ENCODE peak calls at places on chromosomes 7 and 10, in ten cellular contexts. One of them, this sample, is unnamed.

GRCh38 chr10:126227762-126228134 is 160.5 kb downstream of the ADAM12 start:
- DNase-seq in body of pancreas: no peak
- DNase-seq in HL-60: no peak
- DNase-seq in BJ: no peak
- DNase-seq in IMR-90: peak
- DNase-seq in neural progenitor cell: no peak
- DNase-seq in lower lobe of right lung: no peak
- DNase-seq in HCT116: no peak
- DNase-seq in fibroblast of lung: peak
- DNase-seq in choroid plexus epithelial cell: peak
- DNase-seq in this sample: peak

GRCh38 chr10:78660446-78661106 is 408.2 kb upstream of the ZMIZ1 start:
- DNase-seq in body of pancreas: no peak
- DNase-seq in HL-60: no peak
- DNase-seq in BJ: no peak
- DNase-seq in IMR-90: no peak
- DNase-seq in neural progenitor cell: no peak
- DNase-seq in lower lobe of right lung: no peak
- DNase-seq in HCT116: no peak
- DNase-seq in fibroblast of lung: no peak
- DNase-seq in choroid plexus epithelial cell: no peak
- DNase-seq in this sample: peak

GRCh38 chr7:2530076-2530967 is 10.7 kb downstream of the LFNG start:
- DNase-seq in body of pancreas: peak
- DNase-seq in HL-60: peak
- DNase-seq in BJ: no peak
- DNase-seq in IMR-90: no peak
- DNase-seq in neural progenitor cell: peak
- DNase-seq in lower lobe of right lung: peak
- DNase-seq in HCT116: no peak
- DNase-seq in fibroblast of lung: peak
- DNase-seq in choroid plexus epithelial cell: no peak
- DNase-seq in this sample: no peak

GRCh38 chr7:99694201-99694911 is 14.6 kb upstream of the CYP3A5 start:
- DNase-seq in body of pancreas: peak
- DNase-seq in HL-60: no peak
- DNase-seq in BJ: no peak
- DNase-seq in IMR-90: no peak
- DNase-seq in neural progenitor cell: no peak
- DNase-seq in lower lobe of right lung: no peak
- DNase-seq in HCT116: no peak
- DNase-seq in fibroblast of lung: no peak
- DNase-seq in choroid plexus epithelial cell: no peak
- DNase-seq in this sample: no peak

GRCh38 chr10:50937230-50937907 is 51.9 kb upstream of the A1CF start:
- DNase-seq in body of pancreas: no peak
- DNase-seq in HL-60: no peak
- DNase-seq in BJ: no peak
- DNase-seq in IMR-90: peak
- DNase-seq in neural progenitor cell: peak
- DNase-seq in lower lobe of right lung: no peak
- DNase-seq in HCT116: peak
- DNase-seq in fibroblast of lung: peak
- DNase-seq in choroid plexus epithelial cell: peak
- DNase-seq in this sample: peak

GRCh38 chr10:5484205-5484604 is 15.2 kb downstream of the CALML5 start:
- DNase-seq in body of pancreas: no peak
- DNase-seq in HL-60: no peak
- DNase-seq in BJ: no peak
- DNase-seq in IMR-90: peak
- DNase-seq in neural progenitor cell: no peak
- DNase-seq in lower lobe of right lung: no peak
- DNase-seq in HCT116: no peak
- DNase-seq in fibroblast of lung: peak
- DNase-seq in choroid plexus epithelial cell: peak
- DNase-seq in this sample: no peak

GRCh38 chr10:101297901-101298451 is 56.0 kb upstream of the BTRC start:
- DNase-seq in body of pancreas: peak
- DNase-seq in HL-60: peak
- DNase-seq in BJ: no peak
- DNase-seq in IMR-90: peak
- DNase-seq in neural progenitor cell: peak
- DNase-seq in lower lobe of right lung: peak
- DNase-seq in HCT116: peak
- DNase-seq in fibroblast of lung: peak
- DNase-seq in choroid plexus epithelial cell: peak
- DNase-seq in this sample: peak

GRCh38 chr10:2351566-2351965 is 614.2 kb upstream of the ADARB2 start:
- DNase-seq in body of pancreas: no peak
- DNase-seq in HL-60: no peak
- DNase-seq in BJ: no peak
- DNase-seq in IMR-90: no peak
- DNase-seq in neural progenitor cell: no peak
- DNase-seq in lower lobe of right lung: no peak
- DNase-seq in HCT116: no peak
- DNase-seq in fibroblast of lung: no peak
- DNase-seq in choroid plexus epithelial cell: no peak
- DNase-seq in this sample: no peak

GRCh38 chr10:78472542-78472890 is 438.9 kb downstream of the RPS24 start:
- DNase-seq in body of pancreas: no peak
- DNase-seq in HL-60: no peak
- DNase-seq in BJ: no peak
- DNase-seq in IMR-90: no peak
- DNase-seq in neural progenitor cell: peak
- DNase-seq in lower lobe of right lung: no peak
- DNase-seq in HCT116: no peak
- DNase-seq in fibroblast of lung: no peak
- DNase-seq in choroid plexus epithelial cell: no peak
- DNase-seq in this sample: no peak

GRCh38 chr10:7438196-7438986 is 27.6 kb upstream of the SFMBT2 start:
- DNase-seq in body of pancreas: no peak
- DNase-seq in HL-60: no peak
- DNase-seq in BJ: no peak
- DNase-seq in IMR-90: no peak
- DNase-seq in neural progenitor cell: no peak
- DNase-seq in lower lobe of right lung: no peak
- DNase-seq in HCT116: no peak
- DNase-seq in fibroblast of lung: no peak
- DNase-seq in choroid plexus epithelial cell: no peak
- DNase-seq in this sample: no peak

GRCh38 chr7:74356589-74357315 is 67.5 kb downstream of the CLIP2 start:
- DNase-seq in body of pancreas: no peak
- DNase-seq in HL-60: no peak
- DNase-seq in BJ: no peak
- DNase-seq in IMR-90: peak
- DNase-seq in neural progenitor cell: no peak
- DNase-seq in lower lobe of right lung: no peak
- DNase-seq in HCT116: no peak
- DNase-seq in fibroblast of lung: peak
- DNase-seq in choroid plexus epithelial cell: no peak
- DNase-seq in this sample: no peak

GRCh38 chr10:43962346-43963191 is 313.9 kb upstream of the ZNF32 start:
- DNase-seq in body of pancreas: no peak
- DNase-seq in HL-60: no peak
- DNase-seq in BJ: no peak
- DNase-seq in IMR-90: peak
- DNase-seq in neural progenitor cell: no peak
- DNase-seq in lower lobe of right lung: no peak
- DNase-seq in HCT116: no peak
- DNase-seq in fibroblast of lung: peak
- DNase-seq in choroid plexus epithelial cell: peak
- DNase-seq in this sample: peak

GRCh38 chr7:17447728-17448478 is 149.5 kb downstream of the AHR start:
- DNase-seq in body of pancreas: no peak
- DNase-seq in HL-60: no peak
- DNase-seq in BJ: no peak
- DNase-seq in IMR-90: peak
- DNase-seq in neural progenitor cell: no peak
- DNase-seq in lower lobe of right lung: no peak
- DNase-seq in HCT116: no peak
- DNase-seq in fibroblast of lung: peak
- DNase-seq in choroid plexus epithelial cell: peak
- DNase-seq in this sample: no peak

GRCh38 chr7:142557971-142558582 is 191.2 kb upstream of the PRSS1 start:
- DNase-seq in body of pancreas: peak
- DNase-seq in HL-60: no peak
- DNase-seq in BJ: no peak
- DNase-seq in IMR-90: peak
- DNase-seq in neural progenitor cell: peak
- DNase-seq in lower lobe of right lung: no peak
- DNase-seq in HCT116: peak
- DNase-seq in fibroblast of lung: peak
- DNase-seq in choroid plexus epithelial cell: peak
- DNase-seq in this sample: peak

DNA sequence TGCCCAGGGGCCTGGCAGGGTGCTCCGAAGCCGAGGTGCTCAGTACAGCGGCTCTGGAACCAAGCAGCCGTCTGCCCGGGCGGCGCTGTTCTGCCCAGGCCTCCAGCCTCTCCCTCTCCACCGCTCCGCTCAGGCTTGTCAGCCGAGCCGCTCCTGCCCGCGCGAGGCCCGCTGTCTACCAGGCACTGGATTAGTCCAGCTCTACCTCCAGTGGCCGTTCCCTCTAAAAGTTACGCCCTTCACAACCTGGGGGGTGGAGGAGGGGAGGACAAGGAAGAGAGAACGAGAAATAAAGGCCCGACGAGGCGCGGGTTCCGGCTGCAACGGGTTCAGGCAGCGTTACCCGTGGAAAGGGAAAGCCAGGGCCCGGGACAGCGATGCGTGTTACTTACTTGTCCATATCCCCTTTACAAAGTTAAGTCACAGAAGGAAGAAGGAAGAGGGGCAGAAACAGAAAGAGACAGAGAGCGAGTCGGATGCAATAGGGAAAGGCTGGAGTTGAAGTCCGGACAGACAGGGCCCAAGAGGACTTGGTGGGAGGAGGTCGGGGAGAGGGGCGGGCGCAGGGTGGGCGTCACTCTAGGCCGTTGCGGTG is 2.9 kb downstream of the SP8 start:
- DNase-seq in body of pancreas: peak
- DNase-seq in HL-60: no peak
- DNase-seq in BJ: no peak
- DNase-seq in IMR-90: no peak
- DNase-seq in neural progenitor cell: peak
- DNase-seq in lower lobe of right lung: no peak
- DNase-seq in HCT116: no peak
- DNase-seq in fibroblast of lung: no peak
- DNase-seq in choroid plexus epithelial cell: peak
- DNase-seq in this sample: peak
- H3K4me3 ChIP-seq in body of pancreas: no peak
- H3K4me3 ChIP-seq in HL-60: no peak
- H3K4me3 ChIP-seq in BJ: no peak
- H3K4me3 ChIP-seq in IMR-90: peak
- H3K4me3 ChIP-seq in neural progenitor cell: peak
- H3K4me3 ChIP-seq in lower lobe of right lung: peak
- H3K4me3 ChIP-seq in HCT116: no peak
- H3K4me3 ChIP-seq in fibroblast of lung: no peak
- H3K4me3 ChIP-seq in choroid plexus epithelial cell: peak
- H3K4me3 ChIP-seq in this sample: peak

DNA sequence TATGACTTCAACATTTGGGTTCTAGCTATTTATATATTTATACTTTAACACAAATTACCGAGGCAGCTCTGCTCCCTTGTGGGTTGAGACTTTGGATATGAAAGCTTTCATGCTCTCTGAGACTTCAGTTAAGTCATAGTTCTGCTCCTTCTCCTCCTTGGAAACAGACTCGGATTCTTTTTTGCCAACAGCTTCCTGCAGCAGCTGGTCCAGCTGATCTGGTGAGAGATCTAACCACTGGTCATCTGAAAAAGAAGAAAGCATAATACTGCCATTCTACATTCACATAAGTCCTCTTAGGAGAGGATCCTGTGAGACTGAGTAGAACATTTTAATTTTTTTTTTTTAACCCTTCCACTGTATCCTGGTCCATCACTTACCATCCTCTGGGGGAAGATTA is 28.6 kb downstream of the ECD start:
- DNase-seq in body of pancreas: no peak
- DNase-seq in HL-60: no peak
- DNase-seq in BJ: no peak
- DNase-seq in IMR-90: no peak
- DNase-seq in neural progenitor cell: no peak
- DNase-seq in lower lobe of right lung: no peak
- DNase-seq in HCT116: no peak
- DNase-seq in fibroblast of lung: no peak
- DNase-seq in choroid plexus epithelial cell: no peak
- DNase-seq in this sample: no peak
- TF ChIP-seq CTCF in body of pancreas: no peak
- TF ChIP-seq CTCF in HL-60: no peak
- TF ChIP-seq CTCF in BJ: no peak
- TF ChIP-seq CTCF in IMR-90: no peak
- TF ChIP-seq CTCF in neural progenitor cell: no peak
- TF ChIP-seq CTCF in lower lobe of right lung: no peak
- TF ChIP-seq CTCF in HCT116: no peak
- TF ChIP-seq CTCF in fibroblast of lung: no peak
- TF ChIP-seq CTCF in choroid plexus epithelial cell: no peak
- TF ChIP-seq CTCF in this sample: no peak

DNA sequence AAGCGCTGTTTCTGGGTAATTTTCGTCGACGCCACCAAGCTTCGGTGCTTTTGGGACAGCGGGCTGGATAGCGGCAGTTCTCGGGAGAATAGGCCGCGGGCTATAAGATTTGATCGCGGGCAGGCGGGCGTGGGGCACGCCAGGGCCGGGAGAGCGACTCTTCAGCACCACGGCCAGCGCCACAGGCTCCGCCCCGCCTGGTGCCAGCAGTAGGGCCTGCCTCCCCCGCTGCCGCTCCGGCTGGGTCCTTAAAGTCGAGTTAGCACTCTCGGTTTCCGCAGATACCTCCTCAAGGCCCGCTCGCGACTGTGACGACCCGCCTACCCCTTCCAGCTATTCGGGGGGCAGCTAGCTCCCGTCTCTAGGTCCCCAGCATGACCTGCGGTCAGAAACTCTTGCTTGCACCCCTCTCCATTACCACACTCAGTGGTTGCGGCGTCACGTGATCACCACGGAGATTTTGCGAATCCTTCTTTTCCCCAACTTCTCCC is 9.4 kb downstream of the NXPH1 start:
- DNase-seq in body of pancreas: peak
- DNase-seq in HL-60: no peak
- DNase-seq in BJ: no peak
- DNase-seq in IMR-90: no peak
- DNase-seq in neural progenitor cell: peak
- DNase-seq in lower lobe of right lung: peak
- DNase-seq in HCT116: no peak
- DNase-seq in fibroblast of lung: peak
- DNase-seq in choroid plexus epithelial cell: peak
- DNase-seq in this sample: peak
- H3K4me3 ChIP-seq in body of pancreas: no peak
- H3K4me3 ChIP-seq in HL-60: no peak
- H3K4me3 ChIP-seq in BJ: no peak
- H3K4me3 ChIP-seq in IMR-90: no peak
- H3K4me3 ChIP-seq in neural progenitor cell: peak
- H3K4me3 ChIP-seq in lower lobe of right lung: no peak
- H3K4me3 ChIP-seq in HCT116: no peak
- H3K4me3 ChIP-seq in fibroblast of lung: no peak
- H3K4me3 ChIP-seq in choroid plexus epithelial cell: no peak
- H3K4me3 ChIP-seq in this sample: no peak

DNA sequence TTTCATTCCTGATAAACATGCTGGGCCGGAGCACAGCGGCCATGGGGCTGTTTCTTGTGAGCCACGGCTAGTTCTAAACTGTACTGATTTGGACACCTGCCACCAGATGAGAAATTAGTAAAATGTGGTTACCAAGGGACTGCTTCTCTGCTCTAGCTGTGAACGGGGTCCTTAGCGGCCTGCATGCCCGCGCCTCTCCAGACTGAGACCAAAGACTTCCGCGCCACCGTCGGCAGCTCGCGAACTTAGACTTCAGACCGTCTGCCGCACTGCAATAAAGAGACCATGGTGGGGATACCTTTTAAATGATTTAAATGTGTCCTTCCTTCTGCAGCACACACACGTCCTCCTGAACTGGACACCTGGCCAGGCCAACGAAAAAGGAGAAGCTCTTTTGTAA is 116.4 kb downstream of the BMS1 start:
- DNase-seq in body of pancreas: no peak
- DNase-seq in HL-60: no peak
- DNase-seq in BJ: no peak
- DNase-seq in IMR-90: no peak
- DNase-seq in neural progenitor cell: no peak
- DNase-seq in lower lobe of right lung: no peak
- DNase-seq in HCT116: no peak
- DNase-seq in fibroblast of lung: no peak
- DNase-seq in choroid plexus epithelial cell: no peak
- DNase-seq in this sample: no peak
- TF ChIP-seq CTCF in body of pancreas: no peak
- TF ChIP-seq CTCF in HL-60: no peak
- TF ChIP-seq CTCF in BJ: no peak
- TF ChIP-seq CTCF in IMR-90: no peak
- TF ChIP-seq CTCF in neural progenitor cell: no peak
- TF ChIP-seq CTCF in lower lobe of right lung: no peak
- TF ChIP-seq CTCF in HCT116: no peak
- TF ChIP-seq CTCF in fibroblast of lung: no peak
- TF ChIP-seq CTCF in choroid plexus epithelial cell: no peak
- TF ChIP-seq CTCF in this sample: no peak

This sample was measured in AG10803.